ENCODE peak calls at places on chromosomes 3 and 15, in seven cellular contexts. V is NCI-H774, J is anterior cingulate cortex, X is body of pancreas, B is OCI-LY7, K is caudate nucleus, W is fibroblast of lung. P is an unnamed sample.

GRCh38 chr3:55544219-55544618 is 57.1 kb upstream of the WNT5A start:
- DNase-seq in W (no peak), X (no peak), B (no peak), K (no peak), V (no peak), J (no peak), P (no peak)

GRCh38 chr15:57216288-57216687 is 160.0 kb upstream of the CGNL1 start:
- DNase-seq in K (peak), V (no peak), W (peak), J (no peak), B (no peak), X (no peak), P (peak)

GRCh38 chr3:157844770-157845522 is 261.3 kb downstream of the SHOX2 start:
- DNase-seq in K (no peak), J (no peak), X (no peak), B (no peak), W (no peak), V (no peak), P (peak)

GRCh38 chr3:127817331-127817821 is 4.9 kb downstream of the MGLL start:
- DNase-seq in V (no peak), X (no peak), K (no peak), W (peak), B (no peak), J (no peak), P (peak)

GRCh38 chr3:141266797-141267555 is 35.4 kb downstream of the PXYLP1 start:
- DNase-seq in J (no peak), W (no peak), K (no peak), X (no peak), V (no peak), B (peak), P (no peak)

GRCh38 chr15:95996494-95996893 is 334.0 kb upstream of the NR2F2 start:
- DNase-seq in X (no peak), W (peak), J (no peak), B (no peak), V (no peak), K (no peak), P (no peak)

GRCh38 chr3:12484983-12485327 is 675 bp downstream of the TSEN2 start:
- DNase-seq in X (no peak), K (no peak), B (no peak), J (no peak), W (no peak), V (peak), P (no peak)

GRCh38 chr3:56914646-56915045 is 112.9 kb upstream of the ARHGEF3 start:
- DNase-seq in B (no peak), X (no peak), V (no peak), K (no peak), J (no peak), W (no peak), P (no peak)

P was measured in fibroblast of the aortic adventitia.